ENCODE peak calls at places on chromosomes 5 and 9, in six cellular contexts. One of them, this sample, is unnamed.

GRCh38 chr5:147290261-147290660 is 55.4 kb downstream of the STK32A start:
- DNase-seq in pulmonary artery endothelial cell: no peak
- DNase-seq in GM03348: no peak
- DNase-seq in GM12891: no peak
- DNase-seq in fibroblast of pulmonary artery: no peak
- DNase-seq in heart right ventricle: peak; percentile 18
- DNase-seq in this sample: no peak

GRCh38 chr9:132214027-132214622 is 52.3 kb downstream of the NTNG2 start:
- DNase-seq in GM03348: peak; percentile 93
- DNase-seq in pulmonary artery endothelial cell: peak; percentile 15
- DNase-seq in heart right ventricle: peak; percentile 91
- DNase-seq in GM12891: no peak
- DNase-seq in fibroblast of pulmonary artery: peak; percentile 89
- DNase-seq in this sample: peak; percentile 97

GRCh38 chr9:78691531-78691930 is 394.6 kb downstream of the PSAT1 start:
- DNase-seq in heart right ventricle: no peak
- DNase-seq in GM03348: no peak
- DNase-seq in pulmonary artery endothelial cell: no peak
- DNase-seq in GM12891: no peak
- DNase-seq in fibroblast of pulmonary artery: no peak
- DNase-seq in this sample: no peak

GRCh38 chr5:172868436-172868923 is 34.4 kb downstream of the ERGIC1 start:
- DNase-seq in pulmonary artery endothelial cell: no peak
- DNase-seq in fibroblast of pulmonary artery: peak; percentile 40
- DNase-seq in GM03348: no peak
- DNase-seq in GM12891: no peak
- DNase-seq in heart right ventricle: no peak
- DNase-seq in this sample: peak; percentile 45

GRCh38 chr9:129712595-129713524 is 40.0 kb downstream of the PTGES start:
- DNase-seq in GM12891: no peak
- DNase-seq in fibroblast of pulmonary artery: peak; percentile 34
- DNase-seq in heart right ventricle: no peak
- DNase-seq in GM03348: peak; percentile 86
- DNase-seq in pulmonary artery endothelial cell: no peak
- DNase-seq in this sample: peak; percentile 67

GRCh38 chr9:137438591-137439157 is 2.5 kb downstream of the ENTPD8 start:
- DNase-seq in pulmonary artery endothelial cell: no peak
- DNase-seq in GM12891: no peak
- DNase-seq in heart right ventricle: no peak
- DNase-seq in fibroblast of pulmonary artery: no peak
- DNase-seq in GM03348: no peak
- DNase-seq in this sample: no peak

GRCh38 chr5:34582364-34582763 is 73.8 kb upstream of the RAI14 start:
- DNase-seq in heart right ventricle: no peak
- DNase-seq in fibroblast of pulmonary artery: no peak
- DNase-seq in GM03348: no peak
- DNase-seq in pulmonary artery endothelial cell: no peak
- DNase-seq in GM12891: no peak
- DNase-seq in this sample: no peak

GRCh38 chr9:109781541-109782197 is 1.7 kb downstream of the PALM2AKAP2 start:
- DNase-seq in pulmonary artery endothelial cell: no peak
- DNase-seq in GM12891: no peak
- DNase-seq in fibroblast of pulmonary artery: peak; percentile 11
- DNase-seq in GM03348: no peak
- DNase-seq in heart right ventricle: peak; percentile 31
- DNase-seq in this sample: peak; percentile 29

GRCh38 chr5:134114886-134115805 is 665 bp downstream of the TCF7 start:
- DNase-seq in GM12891: no peak
- DNase-seq in GM03348: peak; percentile 50
- DNase-seq in pulmonary artery endothelial cell: no peak
- DNase-seq in heart right ventricle: no peak
- DNase-seq in fibroblast of pulmonary artery: no peak
- DNase-seq in this sample: peak; percentile 44

GRCh38 chr5:175616083-175616482 is 41.8 kb upstream of the HRH2 start:
- DNase-seq in GM12891: no peak
- DNase-seq in heart right ventricle: no peak
- DNase-seq in fibroblast of pulmonary artery: no peak
- DNase-seq in GM03348: no peak
- DNase-seq in pulmonary artery endothelial cell: no peak
- DNase-seq in this sample: no peak

GRCh38 chr5:149912226-149912864 is 32.2 kb downstream of the PDE6A start:
- DNase-seq in GM03348: no peak
- DNase-seq in GM12891: no peak
- DNase-seq in heart right ventricle: no peak
- DNase-seq in fibroblast of pulmonary artery: no peak
- DNase-seq in pulmonary artery endothelial cell: no peak
- DNase-seq in this sample: no peak

GRCh38 chr5:179805070-179805528 is 1.6 kb downstream of the MGAT4B start:
- DNase-seq in GM12891: no peak
- DNase-seq in fibroblast of pulmonary artery: no peak
- DNase-seq in pulmonary artery endothelial cell: no peak
- DNase-seq in GM03348: no peak
- DNase-seq in heart right ventricle: no peak
- DNase-seq in this sample: no peak

GRCh38 chr5:41246376-41246775 is 33.0 kb upstream of the C6 start:
- DNase-seq in fibroblast of pulmonary artery: peak; percentile 87
- DNase-seq in GM03348: peak; percentile 9
- DNase-seq in pulmonary artery endothelial cell: no peak
- DNase-seq in GM12891: no peak
- DNase-seq in heart right ventricle: no peak
- DNase-seq in this sample: peak; percentile 55

GRCh38 chr9:116391306-116391900 is 237.8 kb downstream of the PAPPA start:
- DNase-seq in GM12891: no peak
- DNase-seq in pulmonary artery endothelial cell: no peak
- DNase-seq in heart right ventricle: no peak
- DNase-seq in GM03348: peak; percentile 82
- DNase-seq in fibroblast of pulmonary artery: peak; percentile 48
- DNase-seq in this sample: peak; percentile 92

GRCh38 chr5:122154910-122155309 is 25.6 kb downstream of the ZNF474 start:
- DNase-seq in GM03348: peak; percentile 55
- DNase-seq in fibroblast of pulmonary artery: peak; percentile 62
- DNase-seq in GM12891: no peak
- DNase-seq in heart right ventricle: no peak
- DNase-seq in pulmonary artery endothelial cell: peak; percentile 1
- DNase-seq in this sample: peak; percentile 88

GRCh38 chr5:19987594-19988345 is at the start of gene CDH18:
- DNase-seq in heart right ventricle: no peak
- DNase-seq in GM03348: peak; percentile 83
- DNase-seq in fibroblast of pulmonary artery: peak; percentile 59
- DNase-seq in pulmonary artery endothelial cell: no peak
- DNase-seq in GM12891: no peak
- DNase-seq in this sample: peak; percentile 78

GRCh38 chr5:167296056-167296455 is 995.4 kb upstream of the WWC1 start:
- DNase-seq in pulmonary artery endothelial cell: no peak
- DNase-seq in GM03348: no peak
- DNase-seq in fibroblast of pulmonary artery: no peak
- DNase-seq in heart right ventricle: no peak
- DNase-seq in GM12891: no peak
- DNase-seq in this sample: peak; percentile 25

This sample was measured in astrocyte of the hippocampus.